ENCODE peak calls at places on chromosome 13, in ten cellular contexts. H, G, D, B, E, F, I, S, V and L are unnamed samples. For H3K4me1, the result is how much of the 10 kb centered on the place peaks cover.

GRCh38 chr13:99847318-99847750 is 124.2 kb downstream of the ZIC5 start:
- DNase-seq in H (no peak), G (no peak), D (no peak), B (no peak), E (no peak), F (no peak), I (no peak), S (no peak), V (no peak), L (no peak)

GRCh38 chr13:27455331-27455855 is 5.0 kb upstream of the MTIF3 start:
- DNase-seq in H (no peak), G (no peak), D (peak), B (no peak), E (no peak), F (no peak), I (no peak), S (no peak), V (no peak), L (no peak)

GRCh38 chr13:76717092-76717491 is 169.1 kb downstream of the KCTD12 start:
- DNase-seq in H (no peak), G (no peak), D (peak), B (no peak), E (no peak), F (no peak), I (no peak), S (no peak), V (no peak), L (no peak)

GRCh38 chr13:35892837-35893814 is 238.1 kb downstream of the DCLK1 start:
- DNase-seq in H (no peak), G (no peak), D (no peak), B (no peak), E (no peak), F (no peak), I (no peak), S (no peak), V (no peak), L (no peak)

GRCh38 chr13:76822691-76823267 is 63.4 kb downstream of the KCTD12 start:
- DNase-seq in H (no peak), G (no peak), D (peak), B (no peak), E (no peak), F (no peak), I (no peak), S (no peak), V (no peak), L (no peak)

GRCh38 chr13:113742445-113743120 is 16.4 kb upstream of the TMEM255B start:
- DNase-seq in H (no peak), G (no peak), D (no peak), B (peak), E (no peak), F (no peak), I (no peak), S (no peak), V (no peak), L (no peak)

GRCh38 chr13:54647275-54647674 is 1618.7 kb downstream of the OLFM4 start:
- DNase-seq in H (no peak), G (no peak), D (no peak), B (no peak), E (no peak), F (no peak), I (no peak), S (no peak), V (no peak), L (no peak)

GRCh38 chr13:25920931-25921330 is 130.9 kb downstream of the SHISA2 start:
- DNase-seq in H (no peak), G (no peak), D (no peak), B (no peak), E (no peak), F (no peak), I (no peak), S (no peak), V (no peak), L (no peak)

GRCh38 chr13:20190481-20191310 is 2.0 kb downstream of the GJB2 start:
- DNase-seq in H (no peak), G (no peak), D (peak), B (no peak), E (no peak), F (no peak), I (no peak), S (no peak), V (no peak), L (no peak)

GRCh38 chr13:71499235-71499634 is 367.8 kb downstream of the DACH1 start:
- DNase-seq in H (no peak), G (no peak), D (no peak), B (no peak), E (no peak), F (no peak), I (no peak), S (no peak), V (no peak), L (no peak)

GRCh38 chr13:35771898-35772297 is 295.4 kb upstream of the MAB21L1 start:
- DNase-seq in H (no peak), G (no peak), D (peak), B (no peak), E (no peak), F (no peak), I (no peak), S (no peak), V (no peak), L (no peak)

GRCh38 chr13:25905411-25906010 is 146.3 kb downstream of the SHISA2 start:
- DNase-seq in H (no peak), G (no peak), D (no peak), B (no peak), E (peak), F (no peak), I (no peak), S (no peak), V (no peak), L (no peak)

GRCh38 chr13:29118471-29118870 is 298.3 kb downstream of the MTUS2 start:
- DNase-seq in H (no peak), G (no peak), D (no peak), B (no peak), E (no peak), F (no peak), I (no peak), S (no peak), V (no peak), L (no peak)

GRCh38 chr13:47680752-47681151 is 320.3 kb downstream of the SUCLA2 start:
- DNase-seq in H (no peak), G (no peak), D (peak), B (no peak), E (no peak), F (no peak), I (no peak), S (no peak), V (no peak), L (no peak)

GRCh38 chr13:72004975-72005374 is 138.0 kb upstream of the DACH1 start:
- DNase-seq in H (no peak), G (no peak), D (no peak), B (no peak), E (no peak), F (no peak), I (no peak), S (no peak), V (no peak), L (no peak)

GRCh38 chr13:113989585-113990300 is 15.9 kb upstream of the C13orf46 start:
- DNase-seq in H (no peak), G (no peak), D (no peak), B (no peak), E (no peak), F (no peak), I (no peak), S (no peak), V (no peak), L (no peak)

GRCh38 chr13:42747399-42747873 is 33.9 kb upstream of the FAM216B start:
- DNase-seq in H (no peak), G (no peak), D (peak), B (no peak), E (no peak), F (no peak), I (no peak), S (no peak), V (no peak), L (no peak)

GRCh38 chr13:60627071-60627686 is 230.2 kb downstream of the TDRD3 start:
- DNase-seq in H (no peak), G (no peak), D (peak), B (no peak), E (no peak), F (no peak), I (no peak), S (no peak), V (peak), L (no peak)

GRCh38 chr13:31722684-31723083 is 16.6 kb upstream of the RXFP2 start:
- DNase-seq in H (no peak), G (no peak), D (no peak), B (no peak), E (no peak), F (no peak), I (no peak), S (no peak), V (no peak), L (no peak)

GRCh38 chr13:36848228-36848982 is 29.4 kb downstream of the RFXAP start:
- DNase-seq in H (no peak), G (no peak), D (peak), B (no peak), E (no peak), F (no peak), I (no peak), S (no peak), V (no peak), L (no peak)

GRCh38 chr13:48975101-48975925 is at the start of gene FNDC3A:
- DNase-seq in H (no peak), G (peak), D (peak), B (peak), E (peak), F (peak), I (no peak), S (peak), V (peak), L (peak)

GRCh38 chr13:37485766-37486165 is 112.8 kb downstream of the POSTN start:
- DNase-seq in H (no peak), G (no peak), D (peak), B (no peak), E (no peak), F (no peak), I (no peak), S (no peak), V (no peak), L (no peak)

GRCh38 chr13:35648109-35648508 is 171.6 kb upstream of the MAB21L1 start:
- DNase-seq in H (no peak), G (no peak), D (peak), B (no peak), E (no peak), F (no peak), I (no peak), S (no peak), V (no peak), L (no peak)

GRCh38 chr13:48401480-48401879 is 11.4 kb downstream of the LPAR6 start:
- DNase-seq in H (no peak), G (no peak), D (peak), B (no peak), E (no peak), F (no peak), I (no peak), S (no peak), V (no peak), L (no peak)

GRCh38 chr13:75145926-75146325 is 336.0 kb downstream of the TBC1D4 start:
- DNase-seq in H (no peak), G (no peak), D (no peak), B (no peak), E (no peak), F (no peak), I (no peak), S (no peak), V (no peak), L (no peak)

GRCh38 chr13:41917641-41918040 is 43.3 kb downstream of the VWA8 start:
- DNase-seq in H (no peak), G (no peak), D (peak), B (no peak), E (no peak), F (no peak), I (no peak), S (no peak), V (no peak), L (no peak)

GRCh38 chr13:36736119-36736726 is 62.4 kb downstream of the SERTM1 start:
- DNase-seq in H (no peak), G (no peak), D (peak), B (peak), E (peak), F (no peak), I (no peak), S (no peak), V (peak), L (no peak)

GRCh38 chr13:34750078-34750703 is 191.9 kb upstream of the NBEA start:
- DNase-seq in H (no peak), G (no peak), D (peak), B (no peak), E (peak), F (no peak), I (no peak), S (peak), V (peak), L (no peak)

GRCh38 chr13:33250594-33250993 is 35.0 kb downstream of the STARD13 start:
- DNase-seq in H (no peak), G (no peak), D (peak), B (no peak), E (no peak), F (no peak), I (no peak), S (no peak), V (no peak), L (no peak)
- H3K4me1 ChIP-seq in H (under half), G (under half), D (under half), B (under half), E (under half), F (under half), I (under half), S (under half), V (under half), L (under half)

GRCh38 chr13:106306748-106307277 is 228.6 kb downstream of the EFNB2 start:
- DNase-seq in H (no peak), G (no peak), D (no peak), B (no peak), E (no peak), F (no peak), I (no peak), S (no peak), V (no peak), L (no peak)
- H3K27ac ChIP-seq in H (no peak), G (no peak), D (no peak), B (no peak), E (no peak), F (no peak), I (no peak), S (no peak), V (no peak), L (no peak)

GRCh38 chr13:24267801-24268200 is 41.6 kb upstream of the C1QTNF9 start:
- DNase-seq in H (no peak), G (no peak), D (no peak), B (no peak), E (no peak), F (no peak), I (no peak), S (peak), V (no peak), L (no peak)
- H3K4me3 ChIP-seq in H (peak), G (no peak), D (peak), B (no peak), E (no peak), F (no peak), I (peak), S (peak), V (no peak), L (peak)

DNA sequence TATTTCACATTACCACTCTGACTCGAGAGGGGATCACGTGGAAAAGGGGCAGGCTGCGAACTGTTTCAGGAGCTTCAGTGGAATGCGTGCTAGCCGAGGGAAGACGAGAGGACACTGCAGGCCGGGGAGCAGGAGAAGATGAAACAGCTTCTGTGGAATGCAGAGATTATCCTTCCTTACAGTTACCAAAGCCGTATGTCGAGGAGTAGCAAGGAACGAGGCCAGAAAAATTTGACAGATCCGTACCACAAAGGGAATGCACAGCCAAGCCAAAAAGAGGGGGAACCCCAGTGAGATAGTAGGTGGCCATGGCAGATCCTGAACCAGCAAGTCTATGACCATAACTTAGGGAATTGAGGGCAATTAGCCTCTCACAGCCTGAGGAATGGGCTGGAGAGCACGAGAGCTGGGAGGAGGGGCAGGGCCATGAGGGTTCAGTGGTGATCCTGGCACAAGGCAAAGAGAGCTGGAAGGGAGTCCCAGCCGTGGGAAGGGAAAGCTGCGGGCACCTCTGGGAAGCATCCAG is 5.3 kb downstream of the COL4A1 start:
- DNase-seq in H (no peak), G (no peak), D (peak), B (peak), E (no peak), F (no peak), I (no peak), S (peak), V (no peak), L (no peak)
- H3K4me1 ChIP-seq in H (under half), G (under half), D (under half), B (under half), E (under half), F (under half), I (under half), S (under half), V (under half), L (under half)

GRCh38 chr13:73492811-73493210 is 434.0 kb downstream of the KLF5 start:
- DNase-seq in H (no peak), G (no peak), D (no peak), B (no peak), E (no peak), F (no peak), I (no peak), S (no peak), V (no peak), L (no peak)
- H3K27ac ChIP-seq in H (no peak), G (no peak), D (no peak), B (no peak), E (no peak), F (no peak), I (no peak), S (no peak), V (no peak), L (no peak)

GRCh38 chr13:33633701-33634525 is 184.0 kb upstream of the RFC3 start:
- DNase-seq in H (no peak), G (no peak), D (peak), B (no peak), E (no peak), F (no peak), I (no peak), S (no peak), V (no peak), L (no peak)
- H3K4me3 ChIP-seq in H (no peak), G (no peak), D (no peak), B (no peak), E (no peak), F (no peak), I (no peak), S (no peak), V (no peak), L (no peak)